ENCODE peak calls at places on chromosome 7, in five cellular contexts. K, T, J, G and X are unnamed samples.

GRCh38 chr7:2525931-2526630 is 6.5 kb downstream of the LFNG start:
- DNase-seq in K (no peak), T (no peak), J (no peak), G (no peak), X (no peak)

GRCh38 chr7:2882111-2882510 is 38.0 kb upstream of the GNA12 start:
- DNase-seq in K (no peak), T (no peak), J (peak), G (no peak), X (no peak)

GRCh38 chr7:149815661-149816266 is 22.4 kb upstream of the ZNF862 start:
- DNase-seq in K (no peak), T (no peak), J (no peak), G (no peak), X (no peak)

GRCh38 chr7:112238852-112239610 is 32.5 kb downstream of the ZNF277 start:
- DNase-seq in K (peak), T (no peak), J (no peak), G (no peak), X (no peak)

GRCh38 chr7:33807779-33808482 is 97.4 kb upstream of the BMPER start:
- DNase-seq in K (peak), T (no peak), J (peak), G (peak), X (no peak)

GRCh38 chr7:67653856-67654442 is 657.3 kb downstream of the TYW1 start:
- DNase-seq in K (no peak), T (no peak), J (no peak), G (peak), X (no peak)

GRCh38 chr7:128955981-128956380 is 18.3 kb downstream of the IRF5 start:
- DNase-seq in K (no peak), T (no peak), J (no peak), G (no peak), X (no peak)

GRCh38 chr7:27775772-27776171 is 35.8 kb downstream of the TAX1BP1 start:
- DNase-seq in K (no peak), T (no peak), J (no peak), G (no peak), X (no peak)

GRCh38 chr7:155214328-155214986 is 83.2 kb upstream of the INSIG1 start:
- DNase-seq in K (no peak), T (peak), J (no peak), G (no peak), X (no peak)

GRCh38 chr7:82559203-82559805 is 115.7 kb upstream of the CACNA2D1 start:
- DNase-seq in K (no peak), T (no peak), J (peak), G (peak), X (peak)

GRCh38 chr7:22550514-22551010 is 50.6 kb upstream of the STEAP1B start:
- DNase-seq in K (no peak), T (no peak), J (no peak), G (no peak), X (no peak)

GRCh38 chr7:81235896-81236479 is 317.1 kb upstream of the SEMA3C start:
- DNase-seq in K (no peak), T (no peak), J (no peak), G (no peak), X (no peak)

GRCh38 chr7:3733541-3734140 is 432.6 kb downstream of the SDK1 start:
- DNase-seq in K (no peak), T (no peak), J (no peak), G (peak), X (no peak)

GRCh38 chr7:155586843-155587440 is 40.6 kb upstream of the CNPY1 start:
- DNase-seq in K (no peak), T (no peak), J (no peak), G (no peak), X (no peak)

GRCh38 chr7:149287622-149288021 is 25.6 kb downstream of the ZNF783 start:
- DNase-seq in K (no peak), T (no peak), J (no peak), G (no peak), X (no peak)

GRCh38 chr7:40793132-40793531 is 658.3 kb downstream of the SUGCT start:
- DNase-seq in K (peak), T (no peak), J (no peak), G (no peak), X (no peak)

GRCh38 chr7:65475734-65476319 is 102.2 kb downstream of the ZNF92 start:
- DNase-seq in K (no peak), T (peak), J (no peak), G (no peak), X (no peak)

GRCh38 chr7:117323585-117323876 is 673 bp upstream of the WNT2 start:
- DNase-seq in K (peak), T (no peak), J (peak), G (no peak), X (no peak)

GRCh38 chr7:110988890-110989501 is 101.9 kb upstream of the LRRN3 start:
- DNase-seq in K (no peak), T (no peak), J (no peak), G (no peak), X (no peak)

GRCh38 chr7:152565731-152566130 is 110.2 kb downstream of the XRCC2 start:
- DNase-seq in K (no peak), T (no peak), J (no peak), G (no peak), X (no peak)

GRCh38 chr7:44970521-44971051 is 8.2 kb downstream of the MYO1G start:
- DNase-seq in K (no peak), T (peak), J (no peak), G (no peak), X (no peak)

GRCh38 chr7:43764807-43765491 is 6.5 kb downstream of the BLVRA start:
- DNase-seq in K (no peak), T (no peak), J (no peak), G (no peak), X (no peak)

GRCh38 chr7:85840532-85840931 is 653.7 kb upstream of the SEMA3D start:
- DNase-seq in K (no peak), T (no peak), J (no peak), G (no peak), X (no peak)

GRCh38 chr7:45915606-45916005 is 5.5 kb downstream of the IGFBP3 start:
- DNase-seq in K (no peak), T (no peak), J (no peak), G (no peak), X (no peak)

GRCh38 chr7:140898794-140899548 is 25.8 kb downstream of the BRAF start:
- DNase-seq in K (no peak), T (no peak), J (no peak), G (no peak), X (no peak)

GRCh38 chr7:95432606-95433005 is 2.2 kb downstream of the PON2 start:
- DNase-seq in K (no peak), T (no peak), J (no peak), G (no peak), X (no peak)

GRCh38 chr7:125661677-125662076 is 732.1 kb upstream of the POT1 start:
- DNase-seq in K (no peak), T (no peak), J (no peak), G (no peak), X (no peak)

GRCh38 chr7:139648941-139649425 is 125.5 kb downstream of the CLEC2L start:
- DNase-seq in K (no peak), T (no peak), J (no peak), G (no peak), X (no peak)

GRCh38 chr7:70634610-70635068 is 497.3 kb upstream of the GALNT17 start:
- DNase-seq in K (peak), T (no peak), J (no peak), G (no peak), X (no peak)

GRCh38 chr7:30162133-30162532 is 27.3 kb downstream of the MTURN start:
- DNase-seq in K (no peak), T (no peak), J (no peak), G (no peak), X (no peak)

GRCh38 chr7:30160329-30160728 is 25.5 kb downstream of the MTURN start:
- DNase-seq in K (no peak), T (no peak), J (no peak), G (no peak), X (no peak)

GRCh38 chr7:30164567-30164966 is 29.8 kb downstream of the MTURN start:
- DNase-seq in K (peak), T (no peak), J (peak), G (peak), X (no peak)

GRCh38 chr7:30163231-30163894 is 28.6 kb downstream of the MTURN start:
- DNase-seq in K (peak), T (no peak), J (no peak), G (peak), X (peak)

GRCh38 chr7:30162622-30163124 is 27.9 kb downstream of the MTURN start:
- DNase-seq in K (peak), T (no peak), J (peak), G (no peak), X (no peak)
- H3K27ac ChIP-seq in K (peak), T (peak), J (no peak), G (no peak), X (peak)

DNA sequence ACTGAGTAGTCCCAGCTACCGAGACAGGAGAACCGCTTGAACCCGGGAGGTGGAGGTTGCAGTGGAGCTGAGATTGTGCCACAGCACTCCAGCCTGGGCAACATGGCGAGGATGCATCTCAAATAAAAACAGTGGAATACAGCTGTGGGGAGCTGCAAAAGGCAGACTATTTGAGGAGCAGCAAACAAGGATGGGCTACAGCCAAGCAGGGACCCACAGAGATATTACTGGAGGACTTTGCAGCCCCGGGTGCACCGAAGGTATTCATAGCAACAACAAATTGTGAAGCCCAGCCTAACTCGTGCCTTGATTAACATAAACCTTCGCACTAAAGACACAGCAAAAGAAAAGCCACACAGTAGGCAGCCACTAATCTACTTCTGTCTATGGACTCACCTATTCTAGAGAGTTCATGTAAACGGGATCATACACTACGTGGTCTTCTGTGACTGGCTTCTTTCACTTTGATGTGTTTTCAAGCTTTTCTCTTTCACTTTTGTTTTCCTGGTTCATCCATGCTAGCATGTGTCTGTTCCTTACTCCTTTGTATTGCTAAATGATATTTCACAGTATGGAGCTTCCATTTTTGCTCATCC is 34.0 kb downstream of the PODXL start:
- DNase-seq in K (no peak), T (no peak), J (peak), G (no peak), X (no peak)
- H3K27ac ChIP-seq in K (no peak), T (peak), J (peak), G (peak), X (no peak)

GRCh38 chr7:157495594-157495993 is 158.8 kb downstream of the DNAJB6 start:
- DNase-seq in K (no peak), T (no peak), J (no peak), G (no peak), X (no peak)

GRCh38 chr7:157494506-157495176 is 157.8 kb downstream of the DNAJB6 start:
- DNase-seq in K (no peak), T (no peak), J (no peak), G (no peak), X (no peak)

GRCh38 chr7:157495177-157495553 is 158.4 kb downstream of the DNAJB6 start:
- DNase-seq in K (no peak), T (no peak), J (no peak), G (no peak), X (no peak)

GRCh38 chr7:157493017-157493416 is 156.2 kb downstream of the DNAJB6 start:
- DNase-seq in K (peak), T (no peak), J (no peak), G (peak), X (no peak)

DNA sequence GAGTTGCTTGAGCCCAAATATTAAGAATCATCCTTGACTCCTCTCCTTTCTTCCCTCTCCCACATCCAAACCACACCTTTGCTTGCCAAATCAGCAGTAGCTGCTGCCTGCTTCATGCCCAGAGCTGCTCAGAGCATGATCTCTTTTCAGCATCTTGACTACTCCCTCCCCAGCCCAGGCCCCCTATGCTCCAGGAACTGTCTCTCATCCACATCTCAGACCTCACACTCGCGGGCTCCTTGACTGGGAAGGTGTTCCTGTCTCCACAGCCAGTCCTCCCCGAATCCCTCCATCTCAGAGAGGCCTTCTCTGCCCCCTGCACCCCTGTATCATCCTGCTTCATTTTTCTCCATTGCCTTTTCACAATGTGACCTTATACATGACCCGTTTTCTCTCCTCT is 157.0 kb downstream of the DNAJB6 start:
- DNase-seq in K (no peak), T (no peak), J (no peak), G (no peak), X (no peak)
- H3K27ac ChIP-seq in K (no peak), T (no peak), J (no peak), G (no peak), X (no peak)

DNA sequence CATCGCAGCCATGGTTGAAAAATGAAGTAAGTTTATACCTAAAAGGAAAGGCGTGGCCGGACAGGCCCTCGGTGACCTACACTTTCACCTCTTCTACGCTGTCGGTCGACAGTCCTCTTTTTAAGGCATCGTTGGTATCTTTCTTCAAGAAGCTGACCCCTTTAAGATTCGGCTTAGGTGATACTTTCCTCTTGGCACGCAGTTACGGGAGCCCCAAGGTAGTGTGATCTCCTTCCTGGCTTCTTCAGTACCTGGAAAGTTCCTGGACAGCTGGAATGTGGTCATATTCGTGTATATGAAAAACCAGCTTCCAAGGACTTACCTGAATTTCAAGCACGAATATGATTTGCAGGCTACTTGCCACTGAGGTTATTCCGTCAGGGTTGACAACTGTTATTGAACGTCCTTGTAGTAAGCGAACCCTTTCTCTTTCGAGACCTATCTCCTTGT is 885 bp upstream of the SYPL1 start:
- DNase-seq in K (no peak), T (no peak), J (no peak), G (no peak), X (no peak)
- H3K27ac ChIP-seq in K (no peak), T (peak), J (no peak), G (peak), X (peak)

DNA sequence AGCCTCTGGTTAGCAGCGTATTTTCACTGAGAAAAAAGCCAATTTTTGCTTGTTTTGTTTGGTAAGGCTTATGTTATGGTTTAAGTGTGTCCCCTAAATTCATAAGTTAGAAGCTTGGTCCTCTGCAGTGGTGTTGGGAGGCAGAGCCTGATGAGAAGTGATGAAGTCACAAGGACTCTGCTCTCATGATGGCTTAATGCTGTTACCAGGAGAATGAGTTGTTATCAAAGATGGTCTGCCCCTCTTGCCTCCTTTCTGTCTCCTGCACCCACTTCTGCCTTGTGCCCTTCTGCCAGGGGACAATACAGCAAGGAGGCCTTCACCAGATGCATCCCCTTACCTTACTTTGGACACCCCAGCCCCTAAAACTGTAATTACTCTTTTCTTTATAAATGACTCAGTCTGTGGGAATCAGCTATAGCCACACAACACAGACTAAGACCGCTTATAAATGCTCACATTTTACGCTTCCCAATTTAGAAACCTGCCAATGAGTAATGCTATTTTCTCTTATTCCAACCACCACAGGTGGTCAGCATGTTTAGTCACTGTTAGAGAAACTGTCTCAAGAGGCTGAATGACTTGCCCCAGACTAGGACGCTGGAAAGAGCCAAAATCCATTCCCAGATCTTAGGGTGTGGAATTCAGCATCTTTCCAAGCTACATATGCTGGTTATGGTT is 6.1 kb upstream of the PKD1L1 start:
- DNase-seq in K (no peak), T (no peak), J (no peak), G (no peak), X (no peak)
- H3K27ac ChIP-seq in K (no peak), T (no peak), J (no peak), G (no peak), X (no peak)

DNA sequence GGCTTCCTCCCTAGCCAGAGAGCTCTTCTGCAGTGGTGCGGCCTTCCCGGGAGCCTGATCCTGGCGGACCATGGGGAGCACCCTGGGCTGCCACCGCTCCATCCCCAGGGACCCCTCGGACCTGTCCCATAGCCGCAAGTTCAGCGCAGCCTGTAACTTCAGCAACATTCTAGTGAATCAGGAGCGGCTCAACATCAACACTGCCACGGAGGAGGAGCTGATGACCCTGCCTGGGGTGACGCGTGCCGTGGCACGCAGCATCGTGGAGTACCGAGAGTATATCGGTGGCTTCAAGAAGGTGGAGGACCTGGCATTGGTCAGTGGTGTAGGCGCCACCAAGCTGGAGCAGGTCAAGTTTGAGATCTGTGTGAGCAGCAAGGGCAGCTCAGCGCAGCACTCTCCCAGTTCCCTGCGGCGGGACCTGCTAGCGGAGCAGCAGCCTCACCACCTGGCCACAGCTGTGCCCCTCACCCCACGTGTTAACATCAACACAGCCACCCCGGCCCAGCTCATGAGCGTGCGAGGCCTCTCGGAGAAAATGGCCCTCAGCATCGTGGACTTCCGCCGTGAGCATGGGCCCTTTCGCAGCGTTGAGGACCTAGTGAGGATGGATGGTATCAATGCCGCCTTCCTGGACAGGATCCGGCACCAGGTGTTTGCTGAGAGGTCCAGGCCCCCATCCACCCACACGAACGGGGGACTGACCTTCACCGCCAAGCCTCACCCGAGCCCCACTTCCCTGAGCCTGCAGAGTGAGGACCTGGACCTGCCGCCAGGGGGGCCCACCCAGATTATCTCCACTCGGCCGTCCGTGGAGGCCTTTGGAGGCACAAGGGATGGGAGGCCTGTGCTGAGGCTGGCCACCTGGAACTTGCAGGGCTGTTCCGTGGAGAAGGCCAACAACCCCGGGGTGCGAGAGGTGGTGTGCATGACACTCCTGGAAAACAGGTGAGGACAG is 1.5 kb downstream of the EEPD1 start:
- DNase-seq in K (no peak), T (no peak), J (no peak), G (no peak), X (no peak)
- H3K27ac ChIP-seq in K (no peak), T (peak), J (no peak), G (no peak), X (peak)

GRCh38 chr7:41881313-41882130 is 178.6 kb upstream of the INHBA start:
- DNase-seq in K (peak), T (no peak), J (no peak), G (no peak), X (no peak)
- H3K27ac ChIP-seq in K (peak), T (no peak), J (no peak), G (no peak), X (no peak)

DNA sequence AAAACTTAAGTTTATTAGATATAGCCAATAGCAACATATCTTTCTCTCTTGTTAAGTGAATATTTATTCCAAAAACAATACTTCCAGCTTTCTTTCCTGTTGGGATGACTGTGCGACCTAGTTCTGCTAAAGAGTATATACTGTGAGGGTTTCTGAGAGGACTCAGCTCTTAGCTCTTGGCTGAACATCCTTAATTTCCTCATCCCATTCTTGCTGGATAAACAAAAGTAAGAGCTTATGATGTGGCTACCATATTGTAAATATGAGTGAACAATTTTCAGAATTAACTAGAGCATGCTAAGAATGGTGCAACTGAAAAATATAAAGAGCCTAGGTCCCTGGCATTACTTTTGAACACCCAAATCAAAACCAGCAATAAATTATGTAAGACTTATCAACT is 279.5 kb upstream of the GNAI1 start:
- DNase-seq in K (no peak), T (no peak), J (no peak), G (no peak), X (no peak)
- H3K27ac ChIP-seq in K (no peak), T (no peak), J (no peak), G (no peak), X (no peak)

GRCh38 chr7:104933022-104933421 is 81.0 kb upstream of the KMT2E start:
- DNase-seq in K (no peak), T (no peak), J (no peak), G (no peak), X (no peak)
- H3K27ac ChIP-seq in K (no peak), T (no peak), J (no peak), G (no peak), X (no peak)